ENCODE peak calls at places on chromosomes 16 and 17, in six cellular contexts. H is AG10803, J is KBM-7, U is Kasumi-1, X is AG08395, N is HT-29. Z is an unnamed sample.

GRCh38 chr16:48583075-48584065 is 26.6 kb downstream of the N4BP1 start:
- DNase-seq in N (no peak), U (no peak), J (no peak), X (peak), H (peak), Z (no peak)

GRCh38 chr17:1561420-1562177 is 993 bp downstream of the PITPNA start:
- DNase-seq in U (no peak), H (no peak), J (no peak), X (peak), N (no peak), Z (peak)

GRCh38 chr17:76569607-76570279 is 15.9 kb downstream of the ST6GALNAC2 start:
- DNase-seq in H (no peak), X (no peak), U (no peak), N (peak), J (no peak), Z (no peak)

GRCh38 chr16:84823926-84824325 is 4.1 kb downstream of the CRISPLD2 start:
- DNase-seq in U (no peak), N (no peak), X (no peak), H (no peak), J (no peak), Z (no peak)

GRCh38 chr16:84090212-84090611 is 26.5 kb downstream of the MBTPS1 start:
- DNase-seq in N (no peak), U (no peak), H (no peak), X (no peak), J (no peak), Z (no peak)

GRCh38 chr16:87317766-87318121 is 552 bp upstream of the C16orf95 start:
- DNase-seq in X (peak), N (no peak), J (no peak), U (peak), H (peak), Z (peak)

GRCh38 chr17:78133971-78134898 is 3.7 kb downstream of the TMC8 start:
- DNase-seq in N (peak), X (no peak), U (peak), J (peak), H (no peak), Z (peak)

GRCh38 chr17:66923881-66924280 is 40.6 kb upstream of the CACNG4 start:
- DNase-seq in U (no peak), X (no peak), H (no peak), J (no peak), N (no peak), Z (no peak)

GRCh38 chr17:81735181-81736102 is 23.4 kb downstream of the SLC25A10 start:
- DNase-seq in H (peak), N (peak), J (peak), U (peak), X (peak), Z (no peak)

GRCh38 chr16:54318941-54319340 is 32.4 kb upstream of the IRX3 start:
- DNase-seq in J (no peak), H (peak), N (no peak), X (peak), U (no peak), Z (no peak)

GRCh38 chr17:66221755-66222530 is 7.3 kb downstream of the APOH start:
- DNase-seq in J (no peak), N (no peak), X (no peak), H (no peak), U (no peak), Z (no peak)

GRCh38 chr16:25031441-25032307 is 16.5 kb upstream of the ARHGAP17 start:
- DNase-seq in N (peak), H (peak), J (peak), X (peak), U (peak), Z (peak)

GRCh38 chr16:64782484-64782883 is 339.4 kb downstream of the CDH11 start:
- DNase-seq in H (no peak), N (no peak), U (no peak), J (no peak), X (no peak), Z (no peak)

GRCh38 chr17:4304417-4305027 is 40.7 kb upstream of the ANKFY1 start:
- DNase-seq in J (peak), X (peak), U (peak), N (peak), H (peak), Z (peak)

GRCh38 chr17:39634384-39634871 is 2.5 kb upstream of the STARD3 start:
- DNase-seq in N (peak), U (peak), H (peak), J (peak), X (peak), Z (no peak)

GRCh38 chr17:37672545-37673078 is 29.4 kb upstream of the DDX52 start:
- DNase-seq in H (peak), X (peak), N (no peak), J (no peak), U (no peak), Z (no peak)

GRCh38 chr16:64712027-64712426 is 409.8 kb downstream of the CDH11 start:
- DNase-seq in X (no peak), H (peak), N (no peak), U (no peak), J (no peak), Z (no peak)

GRCh38 chr17:47305302-47305923 is 18.3 kb upstream of the EFCAB13 start:
- DNase-seq in J (peak), N (no peak), H (peak), U (no peak), X (peak), Z (no peak)

GRCh38 chr17:79038545-79039135 is 14.7 kb downstream of the C1QTNF1 start:
- DNase-seq in N (no peak), U (no peak), X (peak), H (peak), J (no peak), Z (no peak)

GRCh38 chr17:73519011-73519410 is 125.2 kb downstream of the SDK2 start:
- DNase-seq in X (no peak), U (no peak), N (no peak), J (no peak), H (no peak), Z (no peak)

GRCh38 chr17:14334919-14335318 is 34.0 kb downstream of the HS3ST3B1 start:
- DNase-seq in X (no peak), H (no peak), U (no peak), N (no peak), J (peak), Z (no peak)

GRCh38 chr16:85910854-85911247 is 11.9 kb downstream of the IRF8 start:
- DNase-seq in J (no peak), N (no peak), U (no peak), H (no peak), X (no peak), Z (no peak)

GRCh38 chr16:22727285-22728166 is 86.4 kb upstream of the HS3ST2 start:
- DNase-seq in U (no peak), N (no peak), X (no peak), H (no peak), J (no peak), Z (no peak)

GRCh38 chr17:50966163-50966666 is 100.1 kb upstream of the TOB1 start:
- DNase-seq in H (no peak), U (no peak), N (no peak), J (no peak), X (no peak), Z (no peak)

GRCh38 chr16:3214904-3215600 is 19.9 kb downstream of the ZNF200 start:
- DNase-seq in J (peak), U (no peak), H (no peak), N (no peak), X (no peak), Z (no peak)

GRCh38 chr16:67230809-67231660 is 4.1 kb downstream of the TMEM208 start:
- DNase-seq in H (no peak), N (no peak), U (no peak), J (no peak), X (no peak), Z (no peak)

GRCh38 chr17:43531955-43532354 is 14.2 kb downstream of the ETV4 start:
- DNase-seq in N (no peak), X (no peak), H (no peak), J (no peak), U (no peak), Z (no peak)

GRCh38 chr16:81814751-81815428 is 35.8 kb downstream of the PLCG2 start:
- DNase-seq in U (no peak), X (no peak), J (no peak), N (no peak), H (no peak), Z (no peak)

GRCh38 chr16:14186007-14186953 is 115.2 kb downstream of the MRTFB start:
- DNase-seq in U (no peak), N (peak), H (peak), J (no peak), X (peak), Z (no peak)

GRCh38 chr17:78412403-78412802 is 34.0 kb downstream of the PGS1 start:
- DNase-seq in N (peak), H (no peak), U (no peak), X (peak), J (peak), Z (peak)

GRCh38 chr16:68626557-68626956 is 18.6 kb upstream of the CDH3 start:
- DNase-seq in X (no peak), H (no peak), U (no peak), N (no peak), J (no peak), Z (no peak)

GRCh38 chr17:8189041-8189710 is 804 bp downstream of the BORCS6 start:
- DNase-seq in N (peak), H (peak), J (no peak), X (no peak), U (no peak), Z (no peak)

GRCh38 chr17:76407509-76407908 is 23.1 kb downstream of the SPHK1 start:
- DNase-seq in X (no peak), H (no peak), U (no peak), N (no peak), J (no peak), Z (no peak)

GRCh38 chr17:61770752-61771533 is 92.4 kb downstream of the BRIP1 start:
- DNase-seq in H (peak), J (no peak), X (no peak), U (no peak), N (no peak), Z (no peak)

GRCh38 chr16:59880626-59881025 is 1146.5 kb upstream of the GOT2 start:
- DNase-seq in U (no peak), N (no peak), J (no peak), X (no peak), H (peak), Z (no peak)

GRCh38 chr17:27481327-27481726 is 25.1 kb downstream of the KSR1 start:
- DNase-seq in X (no peak), J (peak), U (no peak), N (no peak), H (no peak), Z (no peak)